ENCODE peak calls at places on chromosomes 16 and 17, in eight cellular contexts. Y, S, I, J, H, P, C and B are unnamed samples.
A peak's percentile ranks its signal among the peaks of the same experiment; 100 is the strongest.

GRCh38 chr17:42984486-42984885 is 4.1 kb downstream of the RUNDC1 start:
- DNase-seq in J (no peak), Y (no peak), H (no peak), I (no peak), C (no peak), S (no peak), P (no peak), B (no peak)

GRCh38 chr16:20903116-20903888 is 2.7 kb downstream of the LYRM1 start:
- DNase-seq in P (no peak), C (no peak), J (no peak), S (no peak), Y (no peak), H (no peak), I (no peak), B (no peak)

GRCh38 chr16:35449663-35450062 is 1990.3 kb downstream of the TP53TG3F start:
- DNase-seq in H (no peak), I (no peak), J (no peak), S (no peak), P (no peak), Y (no peak), C (no peak), B (no peak)

GRCh38 chr17:1643293-1643998 is 2.1 kb downstream of the SCARF1 start:
- DNase-seq in P (peak; percentile 59), S (peak; percentile 77), C (no peak), H (peak; percentile 89), J (peak; percentile 65), Y (no peak), I (peak; percentile 88), B (peak; percentile 96)

GRCh38 chr17:66508896-66509843 is 206.8 kb downstream of the PRKCA start:
- DNase-seq in J (peak; percentile 87), C (peak; percentile 90), S (no peak), I (no peak), Y (no peak), H (peak; percentile 51), P (no peak), B (peak; percentile 60)

GRCh38 chr17:47607481-47607880 is 42.2 kb upstream of the KPNB1 start:
- DNase-seq in S (no peak), J (no peak), H (no peak), Y (no peak), I (no peak), C (no peak), P (no peak), B (no peak)

GRCh38 chr16:50245417-50246298 is 20.7 kb upstream of the ADCY7 start:
- DNase-seq in Y (no peak), J (peak; percentile 81), C (peak; percentile 66), S (peak; percentile 57), P (no peak), H (peak; percentile 77), I (peak; percentile 47), B (peak; percentile 85)

GRCh38 chr17:18339933-18340332 is 23.4 kb downstream of the SHMT1 start:
- DNase-seq in S (no peak), I (no peak), C (no peak), P (no peak), J (no peak), H (no peak), Y (no peak), B (no peak)

GRCh38 chr16:47664653-47665325 is 203.7 kb downstream of the PHKB start:
- DNase-seq in P (no peak), J (peak; percentile 2), C (no peak), Y (no peak), I (no peak), H (no peak), S (no peak), B (no peak)

GRCh38 chr17:3026856-3027751 is 36.3 kb downstream of the OR1D5 start:
- DNase-seq in I (no peak), S (no peak), Y (no peak), J (no peak), C (no peak), H (peak; percentile 31), P (no peak), B (no peak)

GRCh38 chr17:41026668-41027471 is at the start of gene KRTAP1-5:
- DNase-seq in Y (no peak), S (no peak), H (no peak), I (no peak), J (no peak), C (peak; percentile 74), P (no peak), B (peak; percentile 42)

GRCh38 chr16:47016700-47017133 is 43.2 kb upstream of the DNAJA2 start:
- DNase-seq in H (no peak), Y (no peak), I (no peak), C (no peak), S (no peak), P (no peak), J (no peak), B (no peak)

GRCh38 chr17:81480140-81480917 is 32.3 kb downstream of the ACTG1 start:
- DNase-seq in Y (peak; percentile 36), J (no peak), P (peak; percentile 80), C (peak; percentile 69), H (no peak), S (no peak), I (no peak), B (no peak)

GRCh38 chr17:74431568-74432483 is at the start of gene GPRC5C:
- DNase-seq in H (peak; percentile 89), P (peak; percentile 40), C (peak; percentile 46), J (peak; percentile 96), S (no peak), I (peak; percentile 37), Y (peak; percentile 55), B (peak; percentile 97)

GRCh38 chr16:64951681-64952080 is 170.2 kb downstream of the CDH11 start:
- DNase-seq in C (no peak), H (no peak), S (no peak), Y (no peak), P (no peak), J (no peak), I (no peak), B (no peak)

GRCh38 chr17:59844884-59845594 is 47.7 kb downstream of the TUBD1 start:
- DNase-seq in H (no peak), Y (no peak), P (no peak), S (no peak), C (peak; percentile 75), I (no peak), J (no peak), B (no peak)

GRCh38 chr17:74737299-74738050 is 419 bp downstream of the RAB37 start:
- DNase-seq in Y (no peak), S (peak; percentile 76), I (peak; percentile 55), P (peak; percentile 61), H (no peak), J (peak; percentile 80), C (peak; percentile 11), B (no peak)

GRCh38 chr16:4049031-4049430 is 67.2 kb downstream of the ADCY9 start:
- DNase-seq in I (no peak), J (no peak), S (no peak), C (no peak), Y (no peak), H (no peak), P (no peak), B (no peak)

GRCh38 chr17:2250140-2251095 is 53.2 kb downstream of the SMG6 start:
- DNase-seq in C (peak; percentile 84), P (no peak), I (peak; percentile 82), Y (no peak), S (no peak), J (no peak), H (no peak), B (no peak)

DNA sequence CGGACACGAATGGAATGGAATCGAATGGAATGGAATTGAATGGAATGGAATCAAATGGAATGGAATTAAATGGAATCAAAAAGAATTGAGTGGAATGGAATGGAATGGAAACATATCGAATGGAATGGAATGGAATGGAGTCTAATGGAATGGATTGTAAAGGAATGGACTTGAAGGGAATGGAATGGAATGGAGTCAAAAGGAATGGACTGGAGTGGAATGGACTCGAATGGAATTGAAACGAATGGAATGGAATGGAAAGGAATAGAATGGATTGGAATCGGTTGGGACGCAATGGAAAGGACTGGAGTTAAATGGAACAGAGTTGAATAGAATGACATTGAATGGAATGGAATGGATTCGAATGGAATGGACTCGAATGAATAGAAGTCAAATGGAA is 486.9 kb upstream of the WSB1 start:
- DNase-seq in H (no peak), J (no peak), I (no peak), C (no peak), Y (no peak), P (no peak), S (no peak), B (no peak)
- H3K4me3 ChIP-seq in H (no peak overlapping the region), J (no peak overlapping the region), I (no peak overlapping the region), C (no peak overlapping the region), Y (no peak overlapping the region), P (no peak overlapping the region), S (no peak overlapping the region), B (no peak overlapping the region)

DNA sequence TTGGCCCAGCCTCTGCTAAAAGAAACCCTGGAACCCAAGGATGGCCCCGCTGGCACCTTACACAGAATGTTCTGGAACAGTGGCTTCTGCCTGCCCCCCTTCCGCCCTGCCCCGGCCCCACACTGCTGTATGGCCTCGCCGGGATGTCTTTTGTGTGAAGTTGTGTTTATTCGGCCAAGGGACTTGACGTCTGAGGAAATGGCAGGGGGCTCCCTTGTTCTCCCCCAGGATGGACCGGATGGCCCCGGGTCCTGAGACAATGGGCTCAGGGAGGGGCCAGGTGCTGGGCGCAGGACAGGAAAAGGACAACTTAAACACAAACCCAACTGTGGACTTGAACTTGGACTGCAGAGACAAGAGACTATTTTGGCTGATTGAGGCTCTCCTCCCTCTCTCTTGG is 81.6 kb upstream of the GSE1 start:
- DNase-seq in C (no peak), J (no peak), I (no peak), P (no peak), H (no peak), S (no peak), Y (no peak), B (no peak)
- H3K27ac ChIP-seq in C (no peak overlapping the region), J (no peak overlapping the region), I (no peak overlapping the region), P (no peak overlapping the region), H (peak overlapping the region; percentile 75), S (no peak overlapping the region), Y (no peak overlapping the region), B (no peak overlapping the region)

GRCh38 chr16:85055503-85056210 is 28.1 kb downstream of the KIAA0513 start:
- DNase-seq in C (peak; percentile 80), S (peak; percentile 75), I (peak; percentile 91), P (no peak), H (peak; percentile 79), Y (no peak), J (no peak), B (no peak)

GRCh38 chr16:85057212-85057889 is 29.8 kb downstream of the KIAA0513 start:
- DNase-seq in P (no peak), C (no peak), S (peak; percentile 45), I (no peak), J (peak; percentile 72), Y (no peak), H (no peak), B (no peak)

GRCh38 chr16:85057948-85058347 is 30.4 kb downstream of the KIAA0513 start:
- DNase-seq in Y (no peak), H (no peak), C (no peak), S (peak; percentile 76), P (no peak), J (no peak), I (no peak), B (no peak)

GRCh38 chr16:85054948-85055502 is 27.4 kb downstream of the KIAA0513 start:
- DNase-seq in J (no peak), Y (no peak), H (no peak), I (no peak), C (no peak), S (no peak), P (no peak), B (no peak)

GRCh38 chr16:85056211-85056748 is 28.7 kb downstream of the KIAA0513 start:
- DNase-seq in C (peak; percentile 31), S (peak; percentile 14), P (no peak), I (no peak), Y (no peak), J (no peak), H (no peak), B (no peak)
- TF ChIP-seq CTCF in C (peak; percentile 45), S (peak; percentile 55), P (peak; percentile 48), I (no peak), Y (peak; percentile 45), J (no peak), H (peak; percentile 41), B (no peak)

GRCh38 chr17:51185763-51186332 is 19.6 kb downstream of the NME2 start:
- DNase-seq in H (no peak), J (no peak), C (peak; percentile 16), S (no peak), P (no peak), Y (no peak), I (no peak), B (no peak)
- H3K4me3 ChIP-seq in H (no peak overlapping the region), J (no peak overlapping the region), C (no peak overlapping the region), S (no peak overlapping the region), P (no peak overlapping the region), Y (no peak overlapping the region), I (no peak overlapping the region), B (no peak overlapping the region)